ENCODE peak calls at places on chromosomes 2 and 18, in seven cellular contexts. U is HL-60, L is NB4, W is lower lobe of right lung, Y is uterus, N is AG09309, B is right lobe of liver. Q is an unnamed sample.

GRCh38 chr2:213069531-213069930 is 81.9 kb downstream of the IKZF2 start:
- DNase-seq in N (no peak), U (no peak), Y (no peak), B (no peak), L (no peak), W (no peak), Q (no peak)

GRCh38 chr2:150154308-150154797 is 333.1 kb downstream of the RND3 start:
- DNase-seq in U (no peak), W (no peak), N (no peak), L (no peak), B (no peak), Y (no peak), Q (no peak)

GRCh38 chr2:96470636-96471035 is 34.5 kb downstream of the NEURL3 start:
- DNase-seq in L (no peak), B (peak), U (no peak), Y (no peak), W (peak), N (no peak), Q (peak)

GRCh38 chr2:238963164-238963969 is 115.5 kb downstream of the TWIST2 start:
- DNase-seq in Y (no peak), B (no peak), N (no peak), L (no peak), U (no peak), W (no peak), Q (no peak)

GRCh38 chr2:17252258-17252657 is 266.0 kb downstream of the RAD51AP2 start:
- DNase-seq in L (no peak), N (no peak), U (no peak), Y (no peak), B (no peak), W (no peak), Q (no peak)

GRCh38 chr2:189782221-189782671 is 1.9 kb downstream of the ORMDL1 start:
- DNase-seq in W (no peak), Y (no peak), U (peak), B (no peak), N (peak), L (peak), Q (no peak)

GRCh38 chr2:126657146-126657635 is 1.2 kb downstream of the GYPC start:
- DNase-seq in Y (peak), U (peak), N (peak), B (no peak), L (peak), W (peak), Q (peak)

GRCh38 chr2:102074167-102074778 is 68.3 kb upstream of the IL1R1 start:
- DNase-seq in W (no peak), N (no peak), U (peak), B (no peak), L (peak), Y (no peak), Q (peak)

GRCh38 chr2:43424262-43425207 is 171.3 kb downstream of the THADA start:
- DNase-seq in N (peak), Y (peak), B (no peak), L (peak), W (no peak), U (no peak), Q (no peak)

GRCh38 chr2:85945576-85945975 is 56.8 kb upstream of the ST3GAL5 start:
- DNase-seq in B (no peak), U (no peak), N (no peak), L (no peak), W (no peak), Y (no peak), Q (no peak)

GRCh38 chr2:9964334-9964980 is 13.0 kb downstream of the GRHL1 start:
- DNase-seq in U (no peak), N (no peak), L (no peak), Y (no peak), W (no peak), B (peak), Q (no peak)

GRCh38 chr2:287471-287885 is 413 bp downstream of the ALKAL2 start:
- DNase-seq in L (no peak), W (peak), N (no peak), B (no peak), U (no peak), Y (peak), Q (no peak)

GRCh38 chr2:13260401-13260800 is 543.7 kb downstream of the TRIB2 start:
- DNase-seq in N (no peak), B (no peak), L (peak), W (no peak), Y (no peak), U (no peak), Q (no peak)

GRCh38 chr2:233217892-233218377 is 33.5 kb upstream of the ATG16L1 start:
- DNase-seq in N (no peak), W (no peak), L (no peak), Y (no peak), B (no peak), U (peak), Q (no peak)

GRCh38 chr2:236210536-236210935 is 42.4 kb upstream of the GBX2 start:
- DNase-seq in W (no peak), N (no peak), Y (no peak), U (no peak), B (no peak), L (no peak), Q (no peak)

GRCh38 chr18:37332764-37333420 is 232.7 kb downstream of the CELF4 start:
- DNase-seq in L (no peak), Y (no peak), W (no peak), N (no peak), B (no peak), U (no peak), Q (no peak)

GRCh38 chr2:46164581-46165301 is 132.5 kb upstream of the EPAS1 start:
- DNase-seq in L (no peak), W (no peak), B (no peak), U (no peak), N (peak), Y (peak), Q (no peak)

GRCh38 chr2:193141-193552 is 70.7 kb downstream of the SH3YL1 start:
- DNase-seq in U (no peak), Y (no peak), B (no peak), N (peak), W (no peak), L (no peak), Q (no peak)

GRCh38 chr2:141711627-141712026 is 419.2 kb downstream of the LRP1B start:
- DNase-seq in N (no peak), W (no peak), L (no peak), U (no peak), Y (no peak), B (no peak), Q (no peak)

GRCh38 chr2:219497495-219498279 is 1.0 kb upstream of the GMPPA start:
- DNase-seq in N (peak), B (peak), Y (peak), W (peak), L (peak), U (peak), Q (peak)

GRCh38 chr2:169776483-169776802 is 22.2 kb upstream of the SSB start:
- DNase-seq in B (no peak), Y (no peak), N (no peak), U (no peak), L (no peak), W (no peak), Q (no peak)

GRCh38 chr18:74596959-74597661 is 560 bp upstream of the ZNF407 start:
- DNase-seq in U (peak), Y (peak), B (peak), W (peak), L (peak), N (no peak), Q (peak)

GRCh38 chr18:45291616-45292612 is 323.4 kb upstream of the SLC14A2 start:
- DNase-seq in Y (no peak), U (no peak), L (peak), W (no peak), B (no peak), N (peak), Q (no peak)

GRCh38 chr18:512957-513356 is 12.5 kb upstream of the COLEC12 start:
- DNase-seq in W (no peak), N (no peak), Y (no peak), B (no peak), L (no peak), U (no peak), Q (no peak)

GRCh38 chr18:79912409-79912991 is 39.0 kb downstream of the SLC66A2 start:
- DNase-seq in U (no peak), W (peak), Y (no peak), L (no peak), N (no peak), B (peak), Q (peak)

GRCh38 chr2:120429586-120430500 is 83.9 kb downstream of the INHBB start:
- DNase-seq in B (no peak), Y (peak), L (no peak), W (no peak), N (no peak), U (no peak), Q (no peak)

GRCh38 chr2:132439703-132440398 is 23.2 kb downstream of the GPR39 start:
- DNase-seq in Y (no peak), N (no peak), L (no peak), U (no peak), W (no peak), B (no peak), Q (no peak)

GRCh38 chr2:8567469-8568108 is 114.3 kb upstream of the ID2 start:
- DNase-seq in L (no peak), W (no peak), U (no peak), Y (no peak), B (no peak), N (peak), Q (no peak)

DNA sequence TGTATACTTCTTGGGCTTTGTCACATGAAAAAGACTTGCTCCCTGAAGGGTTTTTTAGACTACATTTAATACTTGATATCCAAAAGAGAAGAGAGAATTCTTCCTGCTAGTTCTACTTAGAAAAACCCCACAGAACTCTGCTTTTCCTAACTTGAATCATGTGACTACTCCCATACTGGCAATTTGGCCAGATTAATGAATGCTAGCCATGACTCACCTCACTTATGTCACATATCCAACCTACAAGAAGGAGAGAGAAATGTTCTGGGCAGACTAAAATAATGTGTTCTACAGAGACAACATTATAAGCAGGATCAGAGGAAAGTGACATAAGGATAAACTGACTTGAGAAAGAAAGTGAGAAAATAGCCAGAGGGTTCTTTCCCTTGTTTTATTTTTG is 249.3 kb upstream of the GULP1 start:
- DNase-seq in L (no peak), Y (no peak), U (no peak), W (no peak), B (no peak), N (no peak), Q (no peak)
- TF ChIP-seq CTCF in L (no peak), Y (no peak), U (no peak), W (no peak), B (no peak), N (no peak), Q (no peak)

GRCh38 chr2:72117718-72118117 is 29.9 kb downstream of the CYP26B1 start:
- DNase-seq in Y (no peak), W (no peak), N (no peak), L (no peak), B (no peak), U (no peak), Q (no peak)

GRCh38 chr2:72115361-72116080 is 32.1 kb downstream of the CYP26B1 start:
- DNase-seq in N (peak), W (peak), L (no peak), B (no peak), U (no peak), Y (no peak), Q (no peak)

GRCh38 chr2:72117029-72117428 is 30.6 kb downstream of the CYP26B1 start:
- DNase-seq in Y (no peak), U (no peak), B (no peak), N (no peak), L (no peak), W (no peak), Q (no peak)

GRCh38 chr2:72114693-72115051 is 33.0 kb downstream of the CYP26B1 start:
- DNase-seq in B (no peak), W (no peak), U (no peak), L (no peak), Y (no peak), N (no peak), Q (no peak)

GRCh38 chr2:72116081-72116533 is 31.6 kb downstream of the CYP26B1 start:
- DNase-seq in W (no peak), L (peak), Y (no peak), N (no peak), U (no peak), B (no peak), Q (no peak)
- TF ChIP-seq CTCF in W (peak), L (peak), Y (no peak), N (peak), U (no peak), B (no peak), Q (no peak)

GRCh38 chr2:165778653-165779451 is 15.2 kb downstream of the GALNT3 start:
- DNase-seq in W (no peak), B (peak), N (no peak), Y (no peak), U (peak), L (peak), Q (no peak)
- TF ChIP-seq CTCF in W (peak), B (peak), N (no peak), Y (no peak), U (peak), L (peak), Q (no peak)

DNA sequence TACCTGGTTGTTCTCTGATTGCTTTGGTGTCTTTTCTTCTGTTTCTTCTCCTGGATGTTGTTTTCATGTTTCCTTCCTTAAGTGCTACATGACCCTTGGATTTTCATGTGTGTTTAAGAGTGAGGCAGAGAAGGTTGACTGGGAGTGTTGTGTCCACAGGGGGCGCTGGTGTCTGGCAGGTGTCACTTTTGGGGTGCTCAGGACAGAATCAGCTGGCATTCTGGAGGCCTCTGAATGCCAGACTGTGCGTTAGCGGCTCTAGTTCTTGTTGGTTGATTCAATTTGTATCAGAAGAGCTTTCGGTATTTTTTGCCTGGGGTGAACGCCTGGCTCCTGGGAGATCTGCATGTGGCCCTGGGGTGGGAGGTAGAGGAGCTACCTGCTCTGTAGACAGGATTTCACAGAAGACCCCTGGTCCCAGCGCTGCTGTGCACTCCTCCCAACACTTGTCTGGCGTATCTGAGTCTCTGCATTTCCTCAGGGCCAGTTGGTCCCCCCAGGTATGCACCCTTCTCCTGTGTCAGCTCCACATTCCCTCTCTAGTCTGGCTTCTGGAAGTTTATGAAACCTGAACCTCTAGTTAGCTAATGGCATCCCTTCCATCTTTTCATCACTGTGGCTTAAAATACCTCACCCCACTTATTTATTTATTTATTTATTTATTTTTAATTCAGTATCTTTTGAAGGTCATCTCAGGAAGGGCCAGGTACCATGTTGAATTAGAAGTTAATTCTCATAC is 1.1 kb downstream of the GREB1 start:
- DNase-seq in N (no peak), U (no peak), B (no peak), Y (no peak), L (peak), W (no peak), Q (no peak)
- TF ChIP-seq CTCF in N (peak), U (no peak), B (no peak), Y (no peak), L (peak), W (no peak), Q (no peak)

Q was measured in B cell.